ENCODE peak calls at places on chromosomes 12 and 14, in eight cellular contexts. F is AG09309; O is stomach; M is CD8-positive, alpha-beta T cell; N is GM12865; G is DND-41; V is heart left ventricle; Y is fibroblast of mammary gland. K is an unnamed sample.

GRCh38 chr12:43238281-43238680 is 313.7 kb downstream of the ADAMTS20 start:
- DNase-seq in G (no peak), N (no peak), F (no peak), O (no peak), M (no peak), Y (peak), V (no peak), K (no peak)

GRCh38 chr12:111126331-111126730 is 206.0 kb upstream of the MYL2 start:
- DNase-seq in F (no peak), O (no peak), M (no peak), Y (peak), V (peak), G (no peak), N (no peak), K (no peak)

GRCh38 chr12:104752016-104752415 is 206.1 kb downstream of the SLC41A2 start:
- DNase-seq in G (no peak), O (no peak), N (no peak), V (no peak), F (no peak), Y (no peak), M (no peak), K (no peak)

GRCh38 chr12:45729233-45730115 is at the start of gene ARID2:
- DNase-seq in V (peak), G (peak), M (peak), F (no peak), N (peak), Y (peak), O (peak), K (peak)

GRCh38 chr12:87845995-87846483 is 183.2 kb downstream of the C12orf50 start:
- DNase-seq in F (no peak), V (no peak), O (no peak), Y (no peak), M (no peak), G (no peak), N (no peak), K (no peak)

GRCh38 chr14:71321556-71322315 is 414.5 kb downstream of the PCNX1 start:
- DNase-seq in G (no peak), F (no peak), N (peak), M (no peak), Y (peak), V (no peak), O (no peak), K (no peak)

GRCh38 chr14:75413013-75413412 is 14.8 kb upstream of the JDP2 start:
- DNase-seq in F (no peak), N (no peak), M (no peak), Y (no peak), G (no peak), V (no peak), O (no peak), K (no peak)

GRCh38 chr12:12788675-12789368 is 3.4 kb downstream of the APOLD1 start:
- DNase-seq in Y (peak), M (peak), F (peak), V (peak), O (peak), N (peak), G (peak), K (peak)

GRCh38 chr14:35384386-35385041 is 20.0 kb downstream of the NFKBIA start:
- DNase-seq in V (peak), G (no peak), O (no peak), Y (peak), N (no peak), F (peak), M (no peak), K (peak)

DNA sequence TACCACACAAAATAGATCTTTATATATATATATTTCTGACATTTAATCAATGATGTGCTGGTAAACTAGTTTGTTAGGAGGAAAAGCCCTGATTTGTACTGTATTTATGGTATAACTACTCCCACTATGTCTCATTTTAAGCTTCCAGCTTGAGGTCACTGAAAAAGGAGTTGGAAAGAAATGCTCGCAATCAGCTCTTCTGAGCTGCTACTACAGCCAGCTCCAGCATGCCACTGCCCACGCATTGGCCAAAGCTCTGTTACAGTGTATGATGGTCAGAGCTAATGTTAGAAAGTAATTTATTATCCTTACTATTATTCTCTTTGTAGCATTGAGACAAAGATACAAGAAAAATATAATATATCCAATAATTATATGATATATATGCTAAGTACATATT is 55.0 kb upstream of the PCED1B start:
- DNase-seq in F (no peak), V (no peak), N (no peak), M (no peak), G (no peak), O (no peak), Y (peak), K (no peak)
- H3K4me3 ChIP-seq in F (no peak), V (no peak), N (no peak), M (no peak), G (no peak), O (no peak), Y (no peak), K (no peak)

DNA sequence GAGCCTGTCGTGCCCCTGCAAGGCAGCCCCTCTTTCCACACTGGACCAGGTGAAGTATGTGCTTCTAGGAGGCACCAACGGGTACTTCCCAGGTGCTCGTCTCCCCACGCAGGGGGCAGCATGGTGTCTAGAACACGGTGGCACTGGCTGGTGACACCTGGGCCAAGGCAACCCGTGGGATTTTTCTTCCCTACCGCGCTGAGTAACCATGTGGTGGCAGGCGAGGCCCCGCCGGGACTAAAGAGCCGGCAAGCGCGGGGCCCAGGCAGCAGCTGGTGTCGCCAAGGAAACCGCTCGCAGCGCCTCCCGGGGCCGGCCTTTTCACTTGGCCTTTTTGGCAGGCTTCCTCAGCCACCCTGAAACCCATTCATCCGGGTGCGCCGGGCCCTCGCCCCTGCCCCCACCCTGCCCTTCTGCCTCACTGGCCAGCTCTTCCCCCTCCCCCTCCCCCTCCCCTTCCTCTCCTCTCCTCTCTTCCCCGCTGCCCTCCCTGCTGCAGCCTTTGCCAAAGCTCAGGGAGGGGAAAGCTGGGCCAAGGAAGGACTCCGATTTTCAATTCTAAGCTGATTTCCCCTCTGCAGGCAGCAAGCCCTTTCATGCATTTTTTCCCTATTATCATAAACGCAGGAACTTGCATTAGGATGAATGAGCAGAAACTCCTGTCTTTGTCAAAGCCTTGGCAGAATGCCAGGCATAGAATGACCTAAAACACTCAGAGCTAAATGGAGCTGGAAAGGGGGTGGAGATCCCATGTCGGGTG is 81.2 kb downstream of the IRF2BPL start:
- DNase-seq in O (peak), N (peak), M (peak), G (peak), Y (peak), F (peak), V (peak), K (peak)
- TF ChIP-seq CTCF in O (peak), N (peak), M (peak), G (peak), Y (peak), F (peak), V (peak), K (peak)

GRCh38 chr14:88792572-88793258 is at the start of gene EML5:
- DNase-seq in N (peak), V (peak), G (peak), F (no peak), O (peak), Y (peak), M (peak), K (peak)

GRCh38 chr14:88791252-88791621 is 1.5 kb downstream of the EML5 start:
- DNase-seq in O (no peak), F (no peak), N (no peak), Y (no peak), G (no peak), M (no peak), V (no peak), K (no peak)

GRCh38 chr14:88793259-88793625 is 489 bp upstream of the EML5 start:
- DNase-seq in V (no peak), N (peak), M (no peak), O (no peak), G (no peak), F (no peak), Y (no peak), K (no peak)

GRCh38 chr14:88791629-88792571 is 853 bp downstream of the EML5 start:
- DNase-seq in G (no peak), O (peak), F (no peak), N (peak), V (no peak), M (no peak), Y (no peak), K (peak)

DNA sequence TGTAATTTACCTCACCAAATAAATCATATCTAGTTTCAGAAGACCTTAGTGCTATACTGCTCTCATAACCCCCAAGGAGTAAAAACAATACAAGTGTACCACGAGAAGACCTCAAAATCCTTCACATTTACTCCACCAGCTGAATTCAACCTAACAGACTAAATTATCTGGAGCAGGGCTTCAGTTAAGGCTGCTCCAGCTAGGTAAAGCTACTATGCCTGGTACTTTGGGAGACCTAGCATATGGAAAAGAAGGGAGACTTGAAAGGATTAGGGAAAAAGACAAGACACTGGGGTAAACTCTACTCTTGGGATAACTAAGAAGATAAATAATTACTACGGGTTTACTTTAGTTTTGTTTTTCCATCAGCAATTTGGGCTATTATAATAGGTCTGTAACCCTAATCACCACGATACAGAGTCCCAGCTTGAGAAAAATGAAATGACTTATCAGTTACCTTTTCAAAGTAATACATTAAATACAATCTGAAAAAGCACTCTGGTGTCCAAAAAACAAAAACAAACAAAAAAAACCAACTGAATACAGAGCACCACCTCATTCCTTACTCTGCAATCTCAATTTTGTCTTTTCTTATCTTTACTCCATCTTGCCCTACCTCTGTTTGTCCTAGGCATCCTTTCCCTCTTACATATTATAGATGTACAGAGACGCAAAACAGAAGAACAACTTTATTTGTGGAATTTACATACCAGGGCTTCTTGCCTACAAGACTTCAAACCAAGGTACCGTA is 2.1 kb downstream of the EML5 start:
- DNase-seq in G (no peak), M (no peak), O (no peak), F (no peak), Y (no peak), V (no peak), N (no peak), K (no peak)
- H3K4me3 ChIP-seq in G (peak), M (no peak), O (no peak), F (no peak), Y (no peak), V (no peak), N (no peak), K (no peak)

GRCh38 chr14:24279301-24280186 is 8.1 kb upstream of the RABGGTA start:
- DNase-seq in F (no peak), O (no peak), N (peak), G (peak), Y (peak), M (peak), V (peak), K (no peak)
- TF ChIP-seq CTCF in F (peak), O (no peak), N (peak), G (peak), Y (no peak), M (peak), V (peak), K (no peak)

DNA sequence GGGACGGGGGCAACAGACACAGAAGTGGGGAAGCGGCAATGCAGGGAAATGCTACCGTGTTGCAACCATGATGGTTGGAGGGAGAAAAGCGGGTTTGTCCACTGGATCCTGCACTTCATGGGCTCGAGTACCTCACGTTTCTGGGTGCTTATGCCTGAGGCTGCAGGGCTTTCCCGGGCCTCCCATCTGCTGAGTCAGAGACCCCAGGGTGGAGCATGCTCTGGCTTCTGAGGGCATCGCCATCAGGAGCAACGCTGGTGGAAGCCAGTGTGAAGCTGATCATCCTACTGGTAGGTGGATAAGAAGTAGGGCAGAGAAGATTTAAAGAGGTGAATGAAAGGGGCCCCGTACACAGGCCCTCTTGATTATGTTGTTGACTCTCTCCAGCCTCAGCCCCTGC is 5.0 kb upstream of the ADGRD1 start:
- DNase-seq in N (no peak), O (no peak), G (no peak), V (no peak), F (no peak), M (no peak), Y (no peak), K (no peak)
- H3K4me3 ChIP-seq in N (no peak), O (no peak), G (no peak), V (no peak), F (no peak), M (no peak), Y (no peak), K (no peak)

GRCh38 chr12:39145175-39145999 is 240.0 kb upstream of the CPNE8 start:
- DNase-seq in V (peak), O (peak), F (no peak), Y (peak), G (no peak), N (no peak), M (no peak), K (peak)
- TF ChIP-seq CTCF in V (peak), O (peak), F (peak), Y (peak), G (no peak), N (peak), M (no peak), K (peak)

GRCh38 chr14:24171422-24172260 is at the start of gene REC8:
- DNase-seq in O (peak), F (no peak), Y (peak), M (peak), V (peak), N (peak), G (no peak), K (peak)
- H3K4me3 ChIP-seq in O (peak), F (no peak), Y (peak), M (peak), V (peak), N (peak), G (no peak), K (no peak)

GRCh38 chr12:57123813-57124212 is 4.5 kb upstream of the LRP1 start:
- DNase-seq in M (no peak), N (no peak), Y (no peak), G (no peak), F (no peak), O (no peak), V (no peak), K (no peak)

GRCh38 chr12:57118711-57119271 is 7.6 kb upstream of the STAT6 start:
- DNase-seq in G (no peak), N (peak), O (no peak), M (no peak), F (no peak), Y (peak), V (no peak), K (no peak)

GRCh38 chr12:57116580-57117281 is 5.6 kb upstream of the STAT6 start:
- DNase-seq in M (no peak), Y (no peak), V (no peak), G (no peak), N (no peak), O (no peak), F (no peak), K (no peak)

GRCh38 chr12:57119694-57120093 is 8.5 kb upstream of the STAT6 start:
- DNase-seq in O (no peak), F (no peak), N (no peak), V (no peak), Y (peak), M (no peak), G (no peak), K (no peak)

DNA sequence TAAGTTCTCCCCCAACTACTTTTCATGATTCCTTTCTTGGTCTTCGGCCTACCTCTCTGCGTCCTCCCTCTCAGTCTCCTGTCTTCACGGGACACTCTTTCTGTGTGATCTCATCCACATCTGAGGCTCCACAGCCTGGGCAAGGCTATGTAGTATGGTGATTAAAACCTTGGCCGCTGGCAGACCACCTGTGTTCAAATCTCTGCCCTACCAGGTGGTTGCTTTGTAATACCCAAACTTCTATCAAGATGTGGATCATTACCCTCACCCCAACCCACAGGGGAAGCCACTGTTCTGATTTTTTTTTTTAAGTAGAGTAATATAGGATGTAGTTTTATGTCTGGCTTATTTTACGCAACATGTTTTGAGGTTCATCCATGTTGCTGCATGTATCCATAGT is 8.1 kb upstream of the STAT6 start:
- DNase-seq in G (no peak), F (no peak), O (no peak), V (no peak), M (no peak), Y (no peak), N (no peak), K (no peak)
- TF ChIP-seq CTCF in G (no peak), F (no peak), O (no peak), V (no peak), M (no peak), Y (no peak), N (no peak), K (no peak)

GRCh38 chr12:71157601-71158233 is at the start of gene TSPAN8:
- DNase-seq in O (peak), F (no peak), V (no peak), N (no peak), M (no peak), G (no peak), Y (no peak), K (no peak)
- H3K4me3 ChIP-seq in O (peak), F (no peak), V (no peak), N (no peak), M (no peak), G (no peak), Y (no peak), K (peak)

GRCh38 chr14:39454906-39455539 is 22.8 kb upstream of the FBXO33 start:
- DNase-seq in G (no peak), N (no peak), Y (no peak), M (no peak), F (no peak), V (no peak), O (no peak), K (no peak)
- TF ChIP-seq CTCF in G (no peak), N (no peak), Y (no peak), M (no peak), F (no peak), V (no peak), O (no peak), K (no peak)

K was measured in mucosa of descending colon.